ENCODE peak calls at places on chromosome 10, in four cellular contexts. M, G, L and N are unnamed samples.

GRCh38 chr10:100130786-100131185 is 49.1 kb upstream of the CPN1 start:
- DNase-seq in M (no peak), G (no peak), L (no peak), N (no peak)

GRCh38 chr10:89699581-89700064 is 1.8 kb upstream of the KIF20B start:
- DNase-seq in M (no peak), G (no peak), L (no peak), N (peak; percentile 95)

GRCh38 chr10:84352251-84352842 is 24.0 kb downstream of the CCSER2 start:
- DNase-seq in M (no peak), G (peak; percentile 53), L (peak; percentile 75), N (peak; percentile 45)

GRCh38 chr10:119520283-119520682 is 22.2 kb downstream of the RGS10 start:
- DNase-seq in M (no peak), G (no peak), L (peak; percentile 83), N (no peak)

GRCh38 chr10:126073606-126074005 is 177.2 kb downstream of the FANK1 start:
- DNase-seq in M (no peak), G (no peak), L (no peak), N (no peak)

GRCh38 chr10:52455095-52455494 is 141.0 kb downstream of the DKK1 start:
- DNase-seq in M (no peak), G (no peak), L (no peak), N (no peak)

GRCh38 chr10:112581921-112582320 is 134.9 kb downstream of the VTI1A start:
- DNase-seq in M (no peak), G (no peak), L (no peak), N (no peak)

GRCh38 chr10:93461807-93462178 is 20.3 kb downstream of the MYOF start:
- DNase-seq in M (no peak), G (peak; percentile 65), L (no peak), N (no peak)

GRCh38 chr10:70496341-70497119 is 18.0 kb downstream of the PALD1 start:
- DNase-seq in M (no peak), G (no peak), L (no peak), N (no peak)

GRCh38 chr10:101071266-101071884 is 9.6 kb downstream of the KAZALD1 start:
- DNase-seq in M (no peak), G (no peak), L (no peak), N (no peak)

GRCh38 chr10:42690449-42691360 is 52.3 kb upstream of the ZNF33B start:
- DNase-seq in M (no peak), G (peak; percentile 19), L (peak; percentile 16), N (peak; percentile 14)

GRCh38 chr10:96978621-96979154 is 146.6 kb downstream of the LCOR start:
- DNase-seq in M (no peak), G (no peak), L (no peak), N (no peak)

GRCh38 chr10:102347236-102347828 is 48.2 kb upstream of the NFKB2 start:
- DNase-seq in M (peak; percentile 43), G (peak; percentile 68), L (peak; percentile 20), N (peak; percentile 41)

GRCh38 chr10:129520440-129521080 is 53.5 kb downstream of the MGMT start:
- DNase-seq in M (no peak), G (no peak), L (no peak), N (no peak)
- TF ChIP-seq FOSL1 in M (no peak), G (no peak), L (no peak), N (no peak)

GRCh38 chr10:30048768-30049507 is 10.4 kb downstream of the JCAD start:
- DNase-seq in M (no peak), G (no peak), L (no peak), N (no peak)
- H3K4me2 ChIP-seq in M (no peak overlapping the region), G (no peak overlapping the region), L (no peak overlapping the region), N (no peak overlapping the region)

DNA sequence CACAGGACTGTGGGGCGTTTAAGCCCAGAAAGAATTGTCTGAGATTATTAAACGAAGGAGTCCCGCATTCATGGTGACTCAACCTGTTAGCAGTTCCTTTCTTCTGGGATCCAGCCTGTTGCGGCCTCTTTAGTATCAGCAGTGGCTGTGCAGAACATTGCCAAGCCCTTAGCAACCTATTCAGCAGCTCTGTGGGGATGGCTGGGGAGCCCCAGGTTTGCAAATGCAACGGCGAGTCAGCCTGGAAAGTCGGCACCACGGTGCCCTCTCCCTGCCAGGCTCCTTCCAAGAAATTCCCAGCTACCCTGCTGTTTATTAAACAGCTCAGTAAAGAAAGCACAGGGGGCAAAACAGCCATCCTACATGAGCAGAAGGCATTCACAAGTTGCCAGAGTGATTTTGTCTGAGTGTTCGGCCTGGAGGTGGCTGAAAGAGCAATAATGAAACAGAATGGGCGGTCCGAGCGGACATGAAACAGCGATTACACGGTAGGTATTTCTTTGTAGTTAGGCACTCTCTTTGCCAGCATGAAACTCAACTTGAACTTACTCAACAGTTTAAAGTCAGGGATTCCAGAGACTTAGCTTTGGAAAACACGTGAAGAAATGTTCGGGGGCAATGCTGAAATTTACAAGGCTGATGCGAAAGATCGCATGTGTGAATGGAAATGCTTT is 198.4 kb downstream of the BAMBI start:
- DNase-seq in M (peak; percentile 15), G (no peak), L (no peak), N (peak; percentile 73)
- TF ChIP-seq FOSL1 in M (no peak), G (no peak), L (no peak), N (no peak)

GRCh38 chr10:35422236-35422635 is 85.9 kb downstream of the CCNY start:
- DNase-seq in M (no peak), G (no peak), L (no peak), N (peak; percentile 31)
- H3K4me2 ChIP-seq in M (no peak overlapping the region), G (peak overlapping the region; percentile 11), L (peak overlapping the region; percentile 6), N (no peak overlapping the region)

DNA sequence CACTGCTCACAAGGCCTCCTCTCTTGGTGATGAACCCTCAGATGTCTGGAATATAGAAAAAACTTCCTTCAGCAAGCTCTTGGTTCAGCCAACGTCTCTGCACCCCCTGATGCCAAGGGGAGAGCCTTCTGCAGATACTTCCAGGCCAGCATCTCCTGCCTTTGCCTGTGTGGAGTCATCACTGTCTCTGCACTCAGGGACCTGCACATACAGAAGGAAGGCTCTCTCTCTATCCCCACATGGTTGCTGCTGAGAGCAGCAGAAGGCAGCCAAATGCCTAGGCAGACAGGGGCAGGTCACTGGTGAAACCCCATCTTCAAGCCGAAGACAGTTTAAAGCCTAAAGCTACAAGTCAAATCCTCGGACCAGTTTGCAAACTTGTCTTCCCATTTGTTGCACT is 137.6 kb downstream of the WDR11 start:
- DNase-seq in M (no peak), G (no peak), L (no peak), N (no peak)
- TF ChIP-seq FOSL1 in M (no peak), G (no peak), L (no peak), N (no peak)

GRCh38 chr10:37856881-37857286 is 526 bp downstream of the ZNF248 start:
- DNase-seq in M (no peak), G (no peak), L (peak; percentile 56), N (no peak)
- H3K4me2 ChIP-seq in M (peak overlapping the region; percentile 98), G (peak overlapping the region; percentile 93), L (peak overlapping the region; percentile 97), N (peak overlapping the region; percentile 97)

DNA sequence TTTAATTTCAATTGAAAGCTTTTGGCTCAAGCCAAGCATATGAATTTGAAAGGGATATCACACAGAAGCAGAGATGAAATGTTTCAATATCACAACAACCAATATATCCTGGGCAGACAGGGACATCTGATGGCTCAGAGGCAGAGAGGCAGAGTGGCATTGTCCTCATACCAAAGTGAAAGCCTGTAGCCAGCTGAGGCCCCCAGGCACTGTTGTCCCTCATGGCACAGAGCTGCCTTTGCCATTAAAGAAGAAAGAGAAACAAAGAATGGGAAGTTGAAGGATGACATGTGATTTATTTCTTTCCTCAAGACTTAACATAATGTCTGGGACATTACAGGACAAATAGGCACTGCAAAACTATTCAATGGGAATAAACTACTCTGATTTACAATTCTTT is 504.2 kb upstream of the PCDH15 start:
- DNase-seq in M (no peak), G (no peak), L (no peak), N (no peak)
- TF ChIP-seq FOSL1 in M (no peak), G (no peak), L (no peak), N (no peak)

GRCh38 chr10:18071591-18071990 is 68.6 kb upstream of the CACNB2 start:
- DNase-seq in M (no peak), G (no peak), L (no peak), N (no peak)

DNA sequence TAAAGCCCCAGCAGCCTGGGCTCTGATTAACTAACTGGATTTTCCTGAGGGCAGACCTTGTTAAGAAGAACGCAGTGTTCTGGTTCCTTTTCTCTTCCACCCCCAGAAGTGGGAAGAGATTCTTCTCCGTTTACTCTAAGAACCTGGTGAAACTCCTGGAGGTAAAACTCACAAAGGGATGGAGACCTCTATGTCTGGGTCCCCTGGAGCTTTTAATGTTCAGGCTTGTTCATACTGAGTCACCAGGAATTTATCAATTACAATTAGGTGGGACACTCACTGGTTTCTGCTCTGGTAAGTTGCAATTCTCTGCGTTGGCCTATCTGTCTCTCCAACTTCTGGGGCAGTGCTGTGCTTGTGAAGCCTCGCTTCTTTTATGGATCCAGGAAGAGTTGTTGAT is 73.3 kb upstream of the CACNB2 start:
- DNase-seq in M (no peak), G (no peak), L (no peak), N (no peak)
- H3K4me2 ChIP-seq in M (no peak overlapping the region), G (no peak overlapping the region), L (no peak overlapping the region), N (no peak overlapping the region)